ENCODE peak calls at places on chromosomes 1 and 21, in eight cellular contexts. R, L, U, M, V, F, N and J are unnamed samples.

GRCh38 chr1:205976708-205977107 is 26.5 kb downstream of the RAB7B start:
- DNase-seq in R (peak; percentile 88), L (no peak), U (peak; percentile 70), M (no peak), V (no peak), F (no peak), N (no peak), J (peak; percentile 79)

GRCh38 chr1:182301467-182302198 is 90.0 kb downstream of the GLUL start:
- DNase-seq in R (peak; percentile 33), L (no peak), U (peak; percentile 56), M (no peak), V (peak; percentile 40), F (no peak), N (no peak), J (no peak)

GRCh38 chr1:98556521-98557158 is 104.9 kb upstream of the SNX7 start:
- DNase-seq in R (no peak), L (no peak), U (peak; percentile 13), M (no peak), V (no peak), F (no peak), N (peak; percentile 2), J (no peak)

GRCh38 chr1:244835276-244836134 is at the start of gene COX20:
- DNase-seq in R (peak; percentile 92), L (peak; percentile 38), U (peak; percentile 87), M (peak; percentile 95), V (peak; percentile 90), F (peak; percentile 92), N (peak; percentile 50), J (peak; percentile 96)

GRCh38 chr1:92404661-92405060 is 82.1 kb downstream of the GFI1 start:
- DNase-seq in R (no peak), L (no peak), U (peak; percentile 34), M (no peak), V (no peak), F (no peak), N (no peak), J (no peak)

GRCh38 chr1:62977321-62977720 is 193.4 kb downstream of the ATG4C start:
- DNase-seq in R (no peak), L (no peak), U (no peak), M (no peak), V (no peak), F (no peak), N (no peak), J (no peak)

GRCh38 chr1:12601690-12602632 is 16.0 kb downstream of the DHRS3 start:
- DNase-seq in R (peak; percentile 69), L (no peak), U (peak; percentile 93), M (no peak), V (no peak), F (no peak), N (no peak), J (no peak)

GRCh38 chr21:44728716-44729115 is 17.3 kb upstream of the TSPEAR start:
- DNase-seq in R (no peak), L (no peak), U (no peak), M (no peak), V (no peak), F (no peak), N (no peak), J (no peak)

GRCh38 chr1:164772635-164773034 is 213.7 kb downstream of the PBX1 start:
- DNase-seq in R (peak; percentile 84), L (peak; percentile 75), U (peak; percentile 99), M (peak; percentile 79), V (peak; percentile 60), F (peak; percentile 75), N (no peak), J (peak; percentile 77)

GRCh38 chr21:44755227-44755626 is 43.9 kb upstream of the TSPEAR start:
- DNase-seq in R (no peak), L (no peak), U (no peak), M (no peak), V (no peak), F (no peak), N (no peak), J (no peak)

GRCh38 chr1:214899908-214900470 is 182.5 kb upstream of the KCNK2 start:
- DNase-seq in R (no peak), L (no peak), U (peak; percentile 47), M (no peak), V (no peak), F (no peak), N (no peak), J (no peak)

GRCh38 chr1:204032642-204033235 is 40.2 kb upstream of the SOX13 start:
- DNase-seq in R (no peak), L (no peak), U (peak; percentile 3), M (no peak), V (no peak), F (no peak), N (no peak), J (no peak)

GRCh38 chr1:92909321-92909720 is 51.9 kb downstream of the DIPK1A start:
- DNase-seq in R (no peak), L (peak; percentile 71), U (peak; percentile 94), M (no peak), V (no peak), F (no peak), N (no peak), J (no peak)

GRCh38 chr1:233680000-233680399 is 66.1 kb downstream of the KCNK1 start:
- DNase-seq in R (no peak), L (no peak), U (no peak), M (no peak), V (no peak), F (no peak), N (no peak), J (no peak)

GRCh38 chr1:65393345-65393744 is 27.1 kb upstream of the LEPR start:
- DNase-seq in R (no peak), L (no peak), U (peak; percentile 53), M (no peak), V (no peak), F (no peak), N (no peak), J (no peak)

GRCh38 chr1:68151690-68152089 is 80.6 kb downstream of the WLS start:
- DNase-seq in R (no peak), L (no peak), U (no peak), M (no peak), V (no peak), F (no peak), N (no peak), J (no peak)

GRCh38 chr1:246343937-246344336 is 163.1 kb downstream of the SMYD3 start:
- DNase-seq in R (no peak), L (no peak), U (no peak), M (no peak), V (no peak), F (no peak), N (no peak), J (no peak)

GRCh38 chr1:53622531-53622930 is 116.4 kb downstream of the GLIS1 start:
- DNase-seq in R (no peak), L (no peak), U (no peak), M (peak; percentile 33), V (no peak), F (no peak), N (no peak), J (no peak)

GRCh38 chr21:39313042-39313456 is 383 bp downstream of the BRWD1 start:
- DNase-seq in R (peak; percentile 36), L (no peak), U (peak; percentile 11), M (peak; percentile 66), V (peak; percentile 35), F (no peak), N (no peak), J (no peak)

DNA sequence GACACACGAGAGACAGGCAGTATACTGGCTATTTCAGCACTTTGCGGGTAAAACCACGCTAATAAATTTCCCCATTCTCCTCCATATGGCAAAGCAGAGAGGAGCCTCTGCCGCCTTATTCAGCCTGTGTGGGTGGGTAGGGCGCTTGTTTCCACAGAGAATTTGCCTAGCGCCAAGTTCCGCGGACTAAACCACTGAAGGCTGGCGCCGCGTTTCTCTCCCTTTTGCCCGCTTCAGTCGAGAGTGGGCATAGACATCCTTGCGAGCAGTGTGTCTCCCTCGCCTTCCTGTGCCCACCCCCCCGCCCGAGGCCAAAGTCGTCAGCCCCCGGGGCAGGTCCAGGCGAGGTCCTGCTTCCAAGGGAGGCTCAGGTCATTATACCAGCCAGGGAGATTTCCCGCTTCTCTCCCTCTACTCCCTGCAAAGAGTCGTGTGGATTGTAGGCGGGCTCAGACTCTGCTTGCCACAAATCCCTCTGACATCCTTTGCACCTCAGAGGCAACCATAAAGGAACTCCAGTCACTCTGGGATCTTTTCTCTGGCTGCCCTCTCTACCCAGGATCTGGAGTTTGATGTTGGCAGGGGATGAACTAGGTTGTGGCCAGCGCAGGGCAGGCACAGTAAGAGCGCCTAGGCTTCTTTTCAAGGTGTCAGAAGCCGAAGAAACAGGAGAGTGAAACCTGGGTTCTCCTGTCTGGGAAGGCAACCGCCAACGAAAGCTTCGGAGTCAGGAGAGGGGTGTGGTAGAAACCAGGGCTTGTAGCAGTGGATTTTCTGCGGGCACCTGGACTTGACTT is 8.8 kb downstream of the HLX start:
- DNase-seq in R (no peak), L (no peak), U (no peak), M (no peak), V (no peak), F (no peak), N (no peak), J (no peak)
- H3K27me3 ChIP-seq in R (peaks cover 63% of the 10 kb centered on the region), L (peaks cover 5% of the 10 kb centered on the region), U (no peaks in the 10 kb centered on the region), M (peaks cover 31% of the 10 kb centered on the region), V (peaks cover 100% of the 10 kb centered on the region), F (peaks cover 54% of the 10 kb centered on the region), N (peaks cover 12% of the 10 kb centered on the region), J (no peaks in the 10 kb centered on the region)

GRCh38 chr21:33836408-33836807 is 79.2 kb downstream of the ATP5PO start:
- DNase-seq in R (no peak), L (no peak), U (peak; percentile 37), M (peak; percentile 56), V (no peak), F (no peak), N (no peak), J (no peak)
- H3K4me3 ChIP-seq in R (no peak overlapping the region), L (no peak overlapping the region), U (no peak overlapping the region), M (no peak overlapping the region), V (no peak overlapping the region), F (no peak overlapping the region), N (no peak overlapping the region), J (no peak overlapping the region)

GRCh38 chr1:94528826-94529225 is 12.7 kb downstream of the F3 start:
- DNase-seq in R (no peak), L (no peak), U (no peak), M (no peak), V (no peak), F (no peak), N (no peak), J (no peak)

GRCh38 chr1:94526581-94526980 is 15.0 kb downstream of the F3 start:
- DNase-seq in R (no peak), L (no peak), U (peak; percentile 37), M (no peak), V (no peak), F (no peak), N (no peak), J (no peak)

GRCh38 chr1:94526152-94526551 is 15.4 kb downstream of the F3 start:
- DNase-seq in R (no peak), L (no peak), U (peak; percentile 39), M (no peak), V (no peak), F (no peak), N (no peak), J (no peak)

GRCh38 chr1:94528271-94528670 is 13.3 kb downstream of the F3 start:
- DNase-seq in R (no peak), L (no peak), U (peak; percentile 23), M (no peak), V (no peak), F (no peak), N (no peak), J (no peak)

GRCh38 chr1:94527447-94528031 is 14.0 kb downstream of the F3 start:
- DNase-seq in R (no peak), L (no peak), U (peak; percentile 68), M (no peak), V (no peak), F (no peak), N (no peak), J (no peak)
- TF ChIP-seq CTCF in R (no peak), L (no peak), U (no peak), M (no peak), V (no peak), F (no peak), N (no peak), J (no peak)

GRCh38 chr1:22285545-22286396 is 142.9 kb upstream of the WNT4 start:
- DNase-seq in R (no peak), L (no peak), U (no peak), M (peak; percentile 54), V (peak; percentile 23), F (no peak), N (no peak), J (no peak)
- H3K27me3 ChIP-seq in R (no peaks in the 10 kb centered on the region), L (peaks cover 8% of the 10 kb centered on the region), U (peaks cover 14% of the 10 kb centered on the region), M (peaks cover 59% of the 10 kb centered on the region), V (peaks cover 23% of the 10 kb centered on the region), F (no peaks in the 10 kb centered on the region), N (no peaks in the 10 kb centered on the region), J (peaks cover 17% of the 10 kb centered on the region)